ENCODE peak calls at places on chromosome 19, in seven cellular contexts. M is ascending aorta, O is fibroblast of the aortic adventitia, V is dorsolateral prefrontal cortex, Y is tibial nerve, P is HFF-Myc, Q is mammary epithelial cell. F is an unnamed sample.

GRCh38 chr19:39156230-39156890 is 30.8 kb downstream of the PAK4 start:
- DNase-seq in Q (peak; percentile 15), P (no peak), O (no peak), V (no peak), Y (no peak), M (no peak), F (no peak)

GRCh38 chr19:39413269-39413902 is 917 bp downstream of the PLEKHG2 start:
- DNase-seq in P (no peak), O (peak; percentile 59), V (no peak), Q (no peak), M (peak; percentile 88), Y (no peak), F (peak; percentile 57)

GRCh38 chr19:54388001-54388802 is 23.5 kb upstream of the LAIR1 start:
- DNase-seq in V (no peak), O (no peak), P (no peak), M (no peak), Q (no peak), Y (no peak), F (no peak)

GRCh38 chr19:35585844-35586243 is at the start of gene PMIS2:
- DNase-seq in Q (no peak), M (no peak), V (no peak), Y (no peak), O (no peak), P (no peak), F (no peak)

GRCh38 chr19:57239982-57240310 is 486 bp upstream of the ZNF805 start:
- DNase-seq in P (no peak), V (no peak), O (no peak), Y (no peak), M (no peak), Q (no peak), F (peak; percentile 7)

GRCh38 chr19:13040916-13041292 is 45.6 kb downstream of the NFIX start:
- DNase-seq in V (no peak), Q (no peak), P (no peak), O (no peak), M (no peak), Y (no peak), F (no peak)

GRCh38 chr19:33809960-33810359 is 13.3 kb downstream of the KCTD15 start:
- DNase-seq in V (no peak), Y (no peak), P (no peak), O (no peak), M (no peak), Q (no peak), F (peak; percentile 79)

GRCh38 chr19:29662604-29663404 is 2.5 kb upstream of the PLEKHF1 start:
- DNase-seq in O (peak; percentile 99), Y (no peak), M (peak; percentile 91), P (no peak), V (no peak), Q (peak; percentile 82), F (peak; percentile 91)

GRCh38 chr19:29837448-29837961 is 25.7 kb downstream of the CCNE1 start:
- DNase-seq in P (no peak), Y (no peak), O (no peak), V (no peak), M (no peak), Q (no peak), F (no peak)

GRCh38 chr19:23436944-23437343 is 41.7 kb upstream of the ZNF91 start:
- DNase-seq in P (no peak), V (no peak), Y (no peak), O (no peak), Q (no peak), M (no peak), F (no peak)

GRCh38 chr19:35063940-35064818 is 22.7 kb downstream of the HPN start:
- DNase-seq in Y (no peak), Q (peak; percentile 76), V (no peak), O (peak; percentile 66), M (no peak), P (peak; percentile 29), F (peak; percentile 70)

GRCh38 chr19:32022044-32022945 is 323.1 kb upstream of the ZNF507 start:
- DNase-seq in V (no peak), P (no peak), M (no peak), Q (no peak), O (no peak), Y (no peak), F (no peak)

GRCh38 chr19:1360818-1361461 is 22.8 kb upstream of the NDUFS7 start:
- DNase-seq in Q (peak; percentile 26), Y (peak; percentile 55), V (peak; percentile 88), P (peak; percentile 69), M (no peak), O (peak; percentile 85), F (peak; percentile 76)

GRCh38 chr19:1942078-1942933 is 1.3 kb downstream of the CSNK1G2 start:
- DNase-seq in O (peak; percentile 57), Y (peak; percentile 38), V (no peak), M (peak; percentile 89), P (peak; percentile 17), Q (peak; percentile 77), F (peak; percentile 73)

GRCh38 chr19:8224394-8225145 is 15.4 kb downstream of the CERS4 start:
- DNase-seq in M (no peak), P (no peak), Q (peak; percentile 90), V (no peak), Y (peak; percentile 62), O (peak; percentile 50), F (no peak)

GRCh38 chr19:50258918-50259372 is 55.5 kb downstream of the MYH14 start:
- DNase-seq in V (no peak), P (no peak), Y (no peak), Q (no peak), M (no peak), O (no peak), F (peak; percentile 10)

GRCh38 chr19:30341646-30342201 is 30.5 kb upstream of the ZNF536 start:
- DNase-seq in V (no peak), O (no peak), Q (no peak), Y (no peak), M (no peak), P (no peak), F (no peak)

GRCh38 chr19:1154731-1155351 is 19.2 kb downstream of the SBNO2 start:
- DNase-seq in P (no peak), M (peak; percentile 95), O (peak; percentile 92), Y (peak; percentile 78), V (no peak), Q (peak; percentile 85), F (peak; percentile 92)

GRCh38 chr19:35211545-35212230 is 16.9 kb downstream of the FAM187B start:
- DNase-seq in M (peak; percentile 79), P (no peak), O (no peak), V (no peak), Q (no peak), Y (peak; percentile 24), F (no peak)

GRCh38 chr19:19026299-19026971 is 6.9 kb downstream of the SUGP2 start:
- DNase-seq in Y (no peak), O (peak; percentile 22), P (no peak), M (no peak), Q (no peak), V (no peak), F (peak; percentile 13)

GRCh38 chr19:1189419-1189818 is 15.4 kb upstream of the SBNO2 start:
- DNase-seq in Q (peak; percentile 55), P (no peak), Y (no peak), M (no peak), O (no peak), V (no peak), F (no peak)

GRCh38 chr19:41774515-41774980 is 19.2 kb downstream of the CEACAM6 start:
- DNase-seq in V (no peak), M (no peak), Q (peak; percentile 96), O (no peak), Y (no peak), P (no peak), F (no peak)

GRCh38 chr19:16871870-16872269 is 16.9 kb upstream of the F2RL3 start:
- DNase-seq in P (no peak), V (no peak), Q (no peak), Y (no peak), O (no peak), M (no peak), F (no peak)

GRCh38 chr19:16764793-16765433 is 45.3 kb downstream of the NWD1 start:
- DNase-seq in O (no peak), M (no peak), Y (no peak), Q (peak; percentile 95), V (no peak), P (no peak), F (no peak)

GRCh38 chr19:31349160-31349881 is at the start of gene TSHZ3:
- DNase-seq in Q (peak; percentile 84), V (no peak), P (no peak), M (peak; percentile 85), Y (peak; percentile 72), O (peak; percentile 88), F (peak; percentile 91)

GRCh38 chr19:43479226-43479625 is 13.8 kb upstream of the LYPD3 start:
- DNase-seq in P (no peak), V (no peak), Q (no peak), Y (no peak), O (no peak), M (no peak), F (no peak)
- H3K4me3 ChIP-seq in P (no peak overlapping the region), V (no peak overlapping the region), Q (no peak overlapping the region), Y (no peak overlapping the region), O (no peak overlapping the region), M (no peak overlapping the region), F (no peak overlapping the region)

DNA sequence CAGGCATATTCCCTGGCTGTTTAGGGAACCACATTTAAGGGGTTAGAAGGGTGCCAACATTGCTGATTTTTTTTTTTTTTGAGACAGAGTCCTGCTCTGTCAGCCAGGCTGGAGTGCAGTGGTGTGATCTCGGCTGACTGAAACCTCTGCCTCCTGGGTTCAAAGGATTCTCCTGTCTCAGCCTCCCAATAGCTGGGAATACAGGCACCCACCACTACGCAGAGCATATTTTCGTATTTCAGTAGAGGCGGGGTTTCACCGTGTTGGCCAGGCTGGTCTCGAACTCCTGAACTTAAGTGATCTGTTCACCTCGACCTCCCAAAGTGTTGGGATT is 7.8 kb upstream of the CRX start:
- DNase-seq in Q (no peak), O (no peak), P (no peak), M (no peak), Y (no peak), V (no peak), F (no peak)
- TF ChIP-seq CTCF in Q (no peak), O (no peak), P (no peak), M (no peak), Y (no peak), V (no peak), F (no peak)

GRCh38 chr19:3433805-3434540 is 46.4 kb downstream of the SMIM24 start:
- DNase-seq in Y (no peak), O (no peak), Q (no peak), V (no peak), M (no peak), P (no peak), F (no peak)
- H3K4me3 ChIP-seq in Y (no peak overlapping the region), O (no peak overlapping the region), Q (no peak overlapping the region), V (peak overlapping the region; percentile 57), M (no peak overlapping the region), P (no peak overlapping the region), F (no peak overlapping the region)

GRCh38 chr19:28290963-28291657 is 921.8 kb downstream of the UQCRFS1 start:
- DNase-seq in Y (no peak), Q (no peak), O (no peak), P (no peak), M (no peak), V (no peak), F (no peak)

GRCh38 chr19:28291874-28292273 is 921.1 kb downstream of the UQCRFS1 start:
- DNase-seq in M (no peak), Q (no peak), P (no peak), Y (no peak), V (no peak), O (no peak), F (no peak)

GRCh38 chr19:28288850-28289249 is 924.1 kb downstream of the UQCRFS1 start:
- DNase-seq in Y (no peak), V (no peak), Q (no peak), P (no peak), O (peak; percentile 19), M (no peak), F (no peak)

GRCh38 chr19:28292822-28293500 is 920.0 kb downstream of the UQCRFS1 start:
- DNase-seq in M (no peak), O (no peak), P (no peak), Y (no peak), V (no peak), Q (peak; percentile 14), F (no peak)

GRCh38 chr19:28289294-28290063 is 923.5 kb downstream of the UQCRFS1 start:
- DNase-seq in M (no peak), P (peak; percentile 26), O (peak; percentile 30), Y (no peak), V (no peak), Q (peak; percentile 18), F (peak; percentile 51)
- TF ChIP-seq CTCF in M (no peak), P (no peak), O (no peak), Y (no peak), V (no peak), Q (no peak), F (no peak)